ENCODE peak calls at places on chromosomes 12 and 14, in six cellular contexts. One of them, this sample, is unnamed.

GRCh38 chr14:75242546-75243273 is 35.9 kb upstream of the FOS start:
- DNase-seq in posterior vena cava: peak
- DNase-seq in body of pancreas: no peak
- DNase-seq in GM04504: peak
- DNase-seq in HuH-7.5: no peak
- DNase-seq in activated T-helper 2 cell treated with anti-CD3 and anti-CD28 coated beads, Interferon-gamma antibody, Interleukin-2, Interleukin-4, amounts not matched to agents 10 μg/mL and 5 μg/mL and 100 μg/mL, durations not matched to agents 14 hours and 24 hours and 36 hours: no peak
- DNase-seq in this sample: peak

GRCh38 chr14:75967866-75968265 is 13.9 kb downstream of the TGFB3 start:
- DNase-seq in GM04504: no peak
- DNase-seq in activated T-helper 2 cell treated with anti-CD3 and anti-CD28 coated beads, Interferon-gamma antibody, Interleukin-2, Interleukin-4, amounts not matched to agents 10 μg/mL and 5 μg/mL and 100 μg/mL, durations not matched to agents 14 hours and 24 hours and 36 hours: no peak
- DNase-seq in body of pancreas: no peak
- DNase-seq in HuH-7.5: no peak
- DNase-seq in posterior vena cava: no peak
- DNase-seq in this sample: no peak

GRCh38 chr14:90539996-90540395 is 143.2 kb downstream of the CALM1 start:
- DNase-seq in activated T-helper 2 cell treated with anti-CD3 and anti-CD28 coated beads, Interferon-gamma antibody, Interleukin-2, Interleukin-4, amounts not matched to agents 10 μg/mL and 5 μg/mL and 100 μg/mL, durations not matched to agents 14 hours and 24 hours and 36 hours: no peak
- DNase-seq in posterior vena cava: peak
- DNase-seq in HuH-7.5: no peak
- DNase-seq in GM04504: no peak
- DNase-seq in body of pancreas: no peak
- DNase-seq in this sample: no peak

GRCh38 chr14:73817020-73817419 is 34.6 kb upstream of the PTGR2 start:
- DNase-seq in body of pancreas: no peak
- DNase-seq in posterior vena cava: no peak
- DNase-seq in activated T-helper 2 cell treated with anti-CD3 and anti-CD28 coated beads, Interferon-gamma antibody, Interleukin-2, Interleukin-4, amounts not matched to agents 10 μg/mL and 5 μg/mL and 100 μg/mL, durations not matched to agents 14 hours and 24 hours and 36 hours: no peak
- DNase-seq in GM04504: no peak
- DNase-seq in HuH-7.5: no peak
- DNase-seq in this sample: no peak

GRCh38 chr12:80861636-80862378 is 75.9 kb downstream of the LIN7A start:
- DNase-seq in activated T-helper 2 cell treated with anti-CD3 and anti-CD28 coated beads, Interferon-gamma antibody, Interleukin-2, Interleukin-4, amounts not matched to agents 10 μg/mL and 5 μg/mL and 100 μg/mL, durations not matched to agents 14 hours and 24 hours and 36 hours: no peak
- DNase-seq in posterior vena cava: no peak
- DNase-seq in body of pancreas: no peak
- DNase-seq in GM04504: no peak
- DNase-seq in HuH-7.5: no peak
- DNase-seq in this sample: no peak

GRCh38 chr12:93174048-93174447 is 203.7 kb upstream of the NUDT4 start:
- DNase-seq in body of pancreas: no peak
- DNase-seq in activated T-helper 2 cell treated with anti-CD3 and anti-CD28 coated beads, Interferon-gamma antibody, Interleukin-2, Interleukin-4, amounts not matched to agents 10 μg/mL and 5 μg/mL and 100 μg/mL, durations not matched to agents 14 hours and 24 hours and 36 hours: no peak
- DNase-seq in posterior vena cava: no peak
- DNase-seq in HuH-7.5: no peak
- DNase-seq in GM04504: peak
- DNase-seq in this sample: no peak

GRCh38 chr12:95371571-95371970 is 102.4 kb upstream of the METAP2 start:
- DNase-seq in activated T-helper 2 cell treated with anti-CD3 and anti-CD28 coated beads, Interferon-gamma antibody, Interleukin-2, Interleukin-4, amounts not matched to agents 10 μg/mL and 5 μg/mL and 100 μg/mL, durations not matched to agents 14 hours and 24 hours and 36 hours: no peak
- DNase-seq in GM04504: no peak
- DNase-seq in body of pancreas: no peak
- DNase-seq in posterior vena cava: no peak
- DNase-seq in HuH-7.5: no peak
- DNase-seq in this sample: no peak

GRCh38 chr12:105670664-105671063 is 340.2 kb downstream of the C12orf75 start:
- DNase-seq in activated T-helper 2 cell treated with anti-CD3 and anti-CD28 coated beads, Interferon-gamma antibody, Interleukin-2, Interleukin-4, amounts not matched to agents 10 μg/mL and 5 μg/mL and 100 μg/mL, durations not matched to agents 14 hours and 24 hours and 36 hours: no peak
- DNase-seq in HuH-7.5: no peak
- DNase-seq in posterior vena cava: no peak
- DNase-seq in body of pancreas: no peak
- DNase-seq in GM04504: peak
- DNase-seq in this sample: no peak

GRCh38 chr14:51473351-51473750 is 178.4 kb upstream of the FRMD6 start:
- DNase-seq in posterior vena cava: no peak
- DNase-seq in body of pancreas: no peak
- DNase-seq in activated T-helper 2 cell treated with anti-CD3 and anti-CD28 coated beads, Interferon-gamma antibody, Interleukin-2, Interleukin-4, amounts not matched to agents 10 μg/mL and 5 μg/mL and 100 μg/mL, durations not matched to agents 14 hours and 24 hours and 36 hours: no peak
- DNase-seq in HuH-7.5: no peak
- DNase-seq in GM04504: no peak
- DNase-seq in this sample: no peak

GRCh38 chr12:132030367-132031038 is 80.8 kb downstream of the EP400 start:
- DNase-seq in GM04504: no peak
- DNase-seq in HuH-7.5: no peak
- DNase-seq in body of pancreas: no peak
- DNase-seq in activated T-helper 2 cell treated with anti-CD3 and anti-CD28 coated beads, Interferon-gamma antibody, Interleukin-2, Interleukin-4, amounts not matched to agents 10 μg/mL and 5 μg/mL and 100 μg/mL, durations not matched to agents 14 hours and 24 hours and 36 hours: no peak
- DNase-seq in posterior vena cava: no peak
- DNase-seq in this sample: no peak

GRCh38 chr14:68144051-68144681 is 324.6 kb downstream of the RAD51B start:
- DNase-seq in body of pancreas: peak
- DNase-seq in activated T-helper 2 cell treated with anti-CD3 and anti-CD28 coated beads, Interferon-gamma antibody, Interleukin-2, Interleukin-4, amounts not matched to agents 10 μg/mL and 5 μg/mL and 100 μg/mL, durations not matched to agents 14 hours and 24 hours and 36 hours: no peak
- DNase-seq in posterior vena cava: no peak
- DNase-seq in GM04504: no peak
- DNase-seq in HuH-7.5: peak
- DNase-seq in this sample: no peak

GRCh38 chr12:14135996-14136395 is 154.6 kb upstream of the GRIN2B start:
- DNase-seq in posterior vena cava: no peak
- DNase-seq in activated T-helper 2 cell treated with anti-CD3 and anti-CD28 coated beads, Interferon-gamma antibody, Interleukin-2, Interleukin-4, amounts not matched to agents 10 μg/mL and 5 μg/mL and 100 μg/mL, durations not matched to agents 14 hours and 24 hours and 36 hours: no peak
- DNase-seq in body of pancreas: no peak
- DNase-seq in HuH-7.5: no peak
- DNase-seq in GM04504: no peak
- DNase-seq in this sample: no peak

GRCh38 chr12:12689672-12690287 is 6.2 kb downstream of the GPR19 start:
- DNase-seq in GM04504: no peak
- DNase-seq in HuH-7.5: no peak
- DNase-seq in activated T-helper 2 cell treated with anti-CD3 and anti-CD28 coated beads, Interferon-gamma antibody, Interleukin-2, Interleukin-4, amounts not matched to agents 10 μg/mL and 5 μg/mL and 100 μg/mL, durations not matched to agents 14 hours and 24 hours and 36 hours: no peak
- DNase-seq in posterior vena cava: no peak
- DNase-seq in body of pancreas: no peak
- DNase-seq in this sample: no peak

GRCh38 chr14:56117765-56118610 is at the start of gene PELI2:
- DNase-seq in GM04504: peak
- DNase-seq in body of pancreas: peak
- DNase-seq in activated T-helper 2 cell treated with anti-CD3 and anti-CD28 coated beads, Interferon-gamma antibody, Interleukin-2, Interleukin-4, amounts not matched to agents 10 μg/mL and 5 μg/mL and 100 μg/mL, durations not matched to agents 14 hours and 24 hours and 36 hours: peak
- DNase-seq in HuH-7.5: peak
- DNase-seq in posterior vena cava: peak
- DNase-seq in this sample: no peak

GRCh38 chr14:89249296-89249565 is 167.8 kb downstream of the FOXN3 start:
- DNase-seq in HuH-7.5: no peak
- DNase-seq in activated T-helper 2 cell treated with anti-CD3 and anti-CD28 coated beads, Interferon-gamma antibody, Interleukin-2, Interleukin-4, amounts not matched to agents 10 μg/mL and 5 μg/mL and 100 μg/mL, durations not matched to agents 14 hours and 24 hours and 36 hours: no peak
- DNase-seq in GM04504: no peak
- DNase-seq in posterior vena cava: no peak
- DNase-seq in body of pancreas: no peak
- DNase-seq in this sample: no peak

GRCh38 chr12:4743046-4743445 is 22.8 kb downstream of the GALNT8 start:
- DNase-seq in posterior vena cava: no peak
- DNase-seq in GM04504: no peak
- DNase-seq in activated T-helper 2 cell treated with anti-CD3 and anti-CD28 coated beads, Interferon-gamma antibody, Interleukin-2, Interleukin-4, amounts not matched to agents 10 μg/mL and 5 μg/mL and 100 μg/mL, durations not matched to agents 14 hours and 24 hours and 36 hours: no peak
- DNase-seq in HuH-7.5: no peak
- DNase-seq in body of pancreas: no peak
- DNase-seq in this sample: no peak

GRCh38 chr12:47967461-47968430 is 4.3 kb downstream of the TMEM106C start:
- DNase-seq in body of pancreas: no peak
- DNase-seq in posterior vena cava: no peak
- DNase-seq in GM04504: peak
- DNase-seq in HuH-7.5: no peak
- DNase-seq in activated T-helper 2 cell treated with anti-CD3 and anti-CD28 coated beads, Interferon-gamma antibody, Interleukin-2, Interleukin-4, amounts not matched to agents 10 μg/mL and 5 μg/mL and 100 μg/mL, durations not matched to agents 14 hours and 24 hours and 36 hours: no peak
- DNase-seq in this sample: no peak

GRCh38 chr14:36057452-36058142 is 118.9 kb downstream of the PTCSC3 start:
- DNase-seq in activated T-helper 2 cell treated with anti-CD3 and anti-CD28 coated beads, Interferon-gamma antibody, Interleukin-2, Interleukin-4, amounts not matched to agents 10 μg/mL and 5 μg/mL and 100 μg/mL, durations not matched to agents 14 hours and 24 hours and 36 hours: no peak
- DNase-seq in posterior vena cava: no peak
- DNase-seq in HuH-7.5: no peak
- DNase-seq in GM04504: no peak
- DNase-seq in body of pancreas: no peak
- DNase-seq in this sample: no peak

GRCh38 chr12:127761880-127762279 is 505.1 kb upstream of the TMEM132C start:
- DNase-seq in GM04504: no peak
- DNase-seq in posterior vena cava: no peak
- DNase-seq in HuH-7.5: no peak
- DNase-seq in activated T-helper 2 cell treated with anti-CD3 and anti-CD28 coated beads, Interferon-gamma antibody, Interleukin-2, Interleukin-4, amounts not matched to agents 10 μg/mL and 5 μg/mL and 100 μg/mL, durations not matched to agents 14 hours and 24 hours and 36 hours: no peak
- DNase-seq in body of pancreas: no peak
- DNase-seq in this sample: no peak

GRCh38 chr14:54637270-54637669 is 70.3 kb downstream of the SAMD4A start:
- DNase-seq in activated T-helper 2 cell treated with anti-CD3 and anti-CD28 coated beads, Interferon-gamma antibody, Interleukin-2, Interleukin-4, amounts not matched to agents 10 μg/mL and 5 μg/mL and 100 μg/mL, durations not matched to agents 14 hours and 24 hours and 36 hours: no peak
- DNase-seq in HuH-7.5: no peak
- DNase-seq in posterior vena cava: no peak
- DNase-seq in body of pancreas: peak
- DNase-seq in GM04504: no peak
- DNase-seq in this sample: no peak

GRCh38 chr14:77903233-77903632 is 103.3 kb downstream of the ADCK1 start:
- DNase-seq in GM04504: peak
- DNase-seq in HuH-7.5: no peak
- DNase-seq in body of pancreas: no peak
- DNase-seq in activated T-helper 2 cell treated with anti-CD3 and anti-CD28 coated beads, Interferon-gamma antibody, Interleukin-2, Interleukin-4, amounts not matched to agents 10 μg/mL and 5 μg/mL and 100 μg/mL, durations not matched to agents 14 hours and 24 hours and 36 hours: no peak
- DNase-seq in posterior vena cava: no peak
- DNase-seq in this sample: peak

GRCh38 chr14:32473476-32473875 is 144.4 kb downstream of the AKAP6 start:
- DNase-seq in HuH-7.5: peak
- DNase-seq in body of pancreas: peak
- DNase-seq in posterior vena cava: peak
- DNase-seq in GM04504: peak
- DNase-seq in activated T-helper 2 cell treated with anti-CD3 and anti-CD28 coated beads, Interferon-gamma antibody, Interleukin-2, Interleukin-4, amounts not matched to agents 10 μg/mL and 5 μg/mL and 100 μg/mL, durations not matched to agents 14 hours and 24 hours and 36 hours: no peak
- DNase-seq in this sample: no peak

GRCh38 chr14:91980157-91980556 is 32.7 kb upstream of the FBLN5 start:
- DNase-seq in activated T-helper 2 cell treated with anti-CD3 and anti-CD28 coated beads, Interferon-gamma antibody, Interleukin-2, Interleukin-4, amounts not matched to agents 10 μg/mL and 5 μg/mL and 100 μg/mL, durations not matched to agents 14 hours and 24 hours and 36 hours: no peak
- DNase-seq in HuH-7.5: no peak
- DNase-seq in body of pancreas: no peak
- DNase-seq in posterior vena cava: no peak
- DNase-seq in GM04504: peak
- DNase-seq in this sample: no peak